ENCODE peak calls at places on chromosome 3, in eight cellular contexts. Y is fibroblast of pulmonary artery, F is Right ventricle myocardium superior, O is NCI-H1105, A is AG09319, W is dermis microvascular lymphatic vessel endothelial cell, N is anterior cingulate cortex, T is AG20443. Z is an unnamed sample.

GRCh38 chr3:56154297-56154696 is 314.0 kb downstream of the ERC2 start:
- DNase-seq in Y (no peak), F (no peak), O (no peak), A (no peak), W (no peak), N (no peak), T (peak), Z (no peak)

GRCh38 chr3:44584646-44585501 is at the start of gene ZNF660:
- DNase-seq in Y (peak), F (peak), O (peak), A (peak), W (peak), N (peak), T (peak), Z (peak)

GRCh38 chr3:46655271-46655670 is 38.2 kb downstream of the ALS2CL start:
- DNase-seq in Y (no peak), F (no peak), O (no peak), A (no peak), W (no peak), N (no peak), T (peak), Z (no peak)

GRCh38 chr3:128380295-128380694 is 86.4 kb downstream of the DNAJB8 start:
- DNase-seq in Y (no peak), F (no peak), O (no peak), A (no peak), W (no peak), N (no peak), T (no peak), Z (no peak)

GRCh38 chr3:141262306-141262705 is 30.7 kb downstream of the PXYLP1 start:
- DNase-seq in Y (peak), F (no peak), O (no peak), A (no peak), W (no peak), N (no peak), T (peak), Z (no peak)

GRCh38 chr3:170037463-170038433 is at the start of gene GPR160:
- DNase-seq in Y (peak), F (peak), O (peak), A (no peak), W (peak), N (no peak), T (peak), Z (peak)

GRCh38 chr3:71208273-71209095 is 375.0 kb downstream of the FOXP1 start:
- DNase-seq in Y (peak), F (no peak), O (peak), A (no peak), W (no peak), N (no peak), T (no peak), Z (no peak)

GRCh38 chr3:192571197-192571791 is 156.0 kb downstream of the FGF12 start:
- DNase-seq in Y (peak), F (peak), O (peak), A (no peak), W (peak), N (no peak), T (peak), Z (no peak)

GRCh38 chr3:38655708-38656300 is 6.3 kb upstream of the SCN5A start:
- DNase-seq in Y (peak), F (no peak), O (peak), A (no peak), W (peak), N (no peak), T (no peak), Z (no peak)

GRCh38 chr3:7877312-7877711 is 624.3 kb upstream of the LMCD1 start:
- DNase-seq in Y (no peak), F (no peak), O (no peak), A (no peak), W (peak), N (no peak), T (no peak), Z (no peak)

GRCh38 chr3:47394867-47395266 is 14.0 kb downstream of the PTPN23 start:
- DNase-seq in Y (no peak), F (no peak), O (no peak), A (no peak), W (no peak), N (no peak), T (no peak), Z (no peak)

GRCh38 chr3:196650740-196651311 is 11.3 kb downstream of the NRROS start:
- DNase-seq in Y (peak), F (peak), O (no peak), A (peak), W (peak), N (no peak), T (peak), Z (no peak)

GRCh38 chr3:120693439-120694172 is 11.6 kb upstream of the HGD start:
- DNase-seq in Y (peak), F (no peak), O (peak), A (peak), W (peak), N (no peak), T (peak), Z (no peak)

GRCh38 chr3:73546961-73547360 is 77.8 kb downstream of the PDZRN3 start:
- DNase-seq in Y (peak), F (no peak), O (no peak), A (peak), W (no peak), N (no peak), T (peak), Z (no peak)

GRCh38 chr3:68059628-68060027 is 405.2 kb upstream of the SUCLG2 start:
- DNase-seq in Y (no peak), F (no peak), O (no peak), A (no peak), W (no peak), N (no peak), T (no peak), Z (no peak)

GRCh38 chr3:99776516-99777209 is 41.0 kb upstream of the CMSS1 start:
- DNase-seq in Y (peak), F (no peak), O (no peak), A (no peak), W (no peak), N (no peak), T (no peak), Z (no peak)

GRCh38 chr3:31014317-31015040 is 120.0 kb upstream of the GADL1 start:
- DNase-seq in Y (peak), F (no peak), O (no peak), A (no peak), W (peak), N (no peak), T (peak), Z (no peak)

GRCh38 chr3:120177907-120178306 is 83.7 kb upstream of the GSK3B start:
- DNase-seq in Y (peak), F (no peak), O (no peak), A (no peak), W (no peak), N (no peak), T (no peak), Z (no peak)

GRCh38 chr3:32937331-32937730 is 14.1 kb upstream of the CCR4 start:
- DNase-seq in Y (no peak), F (no peak), O (no peak), A (no peak), W (no peak), N (no peak), T (no peak), Z (no peak)

GRCh38 chr3:43786102-43786952 is 95.6 kb downstream of the ABHD5 start:
- DNase-seq in Y (no peak), F (no peak), O (no peak), A (no peak), W (no peak), N (no peak), T (no peak), Z (no peak)

GRCh38 chr3:148881286-148881685 is 16.2 kb downstream of the CPA3 start:
- DNase-seq in Y (peak), F (no peak), O (no peak), A (no peak), W (peak), N (no peak), T (no peak), Z (no peak)

GRCh38 chr3:27105904-27106303 is 263.3 kb downstream of the NEK10 start:
- DNase-seq in Y (no peak), F (no peak), O (no peak), A (no peak), W (peak), N (no peak), T (peak), Z (no peak)

GRCh38 chr3:46089237-46090011 is 62.1 kb upstream of the XCR1 start:
- DNase-seq in Y (peak), F (peak), O (no peak), A (peak), W (no peak), N (no peak), T (peak), Z (no peak)

GRCh38 chr3:58041826-58042324 is 33.7 kb downstream of the FLNB start:
- DNase-seq in Y (peak), F (no peak), O (no peak), A (no peak), W (peak), N (no peak), T (peak), Z (peak)

GRCh38 chr3:197031315-197032285 is 2.0 kb upstream of the MELTF start:
- DNase-seq in Y (peak), F (peak), O (no peak), A (peak), W (peak), N (no peak), T (peak), Z (no peak)

GRCh38 chr3:11509175-11510000 is 134.3 kb downstream of the VGLL4 start:
- DNase-seq in Y (peak), F (peak), O (peak), A (peak), W (peak), N (no peak), T (peak), Z (no peak)

GRCh38 chr3:185270262-185270955 is 16.6 kb upstream of the EHHADH start:
- DNase-seq in Y (peak), F (no peak), O (peak), A (no peak), W (peak), N (no peak), T (peak), Z (peak)

GRCh38 chr3:25235033-25235432 is 193.0 kb upstream of the RARB start:
- DNase-seq in Y (no peak), F (no peak), O (no peak), A (no peak), W (no peak), N (no peak), T (no peak), Z (no peak)

GRCh38 chr3:119318871-119319270 is 24.7 kb downstream of the ARHGAP31 start:
- DNase-seq in Y (peak), F (no peak), O (no peak), A (no peak), W (no peak), N (no peak), T (peak), Z (no peak)

GRCh38 chr3:107106316-107106715 is 270.9 kb upstream of the CCDC54 start:
- DNase-seq in Y (peak), F (no peak), O (no peak), A (no peak), W (no peak), N (no peak), T (peak), Z (no peak)

GRCh38 chr3:10017636-10018292 is 8.5 kb upstream of the FANCD2 start:
- DNase-seq in Y (peak), F (no peak), O (no peak), A (no peak), W (no peak), N (no peak), T (peak), Z (no peak)

GRCh38 chr3:17674082-17674686 is 68.2 kb downstream of the TBC1D5 start:
- DNase-seq in Y (no peak), F (no peak), O (no peak), A (no peak), W (no peak), N (no peak), T (no peak), Z (no peak)